ENCODE peak calls at places on chromosomes 13 and 19, in four cellular contexts. E is NCI-H226, T is ACHN, U is KG1. Z is an unnamed sample.

GRCh38 chr19:31260171-31260933 is 88.9 kb downstream of the TSHZ3 start:
- DNase-seq in E (no peak), T (no peak), U (no peak), Z (no peak)

GRCh38 chr13:78298657-78299056 is 304.7 kb downstream of the POU4F1 start:
- DNase-seq in E (no peak), T (no peak), U (no peak), Z (no peak)

GRCh38 chr13:75508002-75508548 is 26.1 kb upstream of the TBC1D4 start:
- DNase-seq in E (no peak), T (no peak), U (no peak), Z (no peak)

GRCh38 chr19:41570179-41570578 is 5.8 kb upstream of the CEACAM21 start:
- DNase-seq in E (no peak), T (no peak), U (no peak), Z (no peak)

GRCh38 chr13:30927595-30927994 is 4.9 kb upstream of the TEX26 start:
- DNase-seq in E (no peak), T (no peak), U (no peak), Z (no peak)

GRCh38 chr13:65881561-65882155 is 1348.5 kb downstream of the PCDH9 start:
- DNase-seq in E (no peak), T (no peak), U (no peak), Z (no peak)

GRCh38 chr13:26037302-26037701 is 14.5 kb downstream of the SHISA2 start:
- DNase-seq in E (no peak), T (peak; percentile 42), U (no peak), Z (peak; percentile 60)

GRCh38 chr13:97582170-97582569 is 148.2 kb downstream of the RAP2A start:
- DNase-seq in E (no peak), T (no peak), U (no peak), Z (no peak)

GRCh38 chr13:73223372-73223781 is 164.6 kb downstream of the KLF5 start:
- DNase-seq in E (no peak), T (no peak), U (no peak), Z (peak; percentile 23)

GRCh38 chr19:10166046-10166445 is 28.7 kb downstream of the DNMT1 start:
- DNase-seq in E (no peak), T (no peak), U (no peak), Z (no peak)

GRCh38 chr13:112968910-112969691 is at the start of gene MCF2L:
- DNase-seq in E (peak; percentile 18), T (peak; percentile 24), U (no peak), Z (peak; percentile 41)

Z was measured in A673.